ENCODE peak calls at places on chromosomes 4 and X, in four cellular contexts. J is GM23248; W is effector memory CD4-positive, alpha-beta T cell; L is colonic mucosa. C is an unnamed sample.

GRCh38 chr4:62320612-62321011 is 1120.5 kb downstream of the ADGRL3 start:
- DNase-seq in J (no peak), W (no peak), L (no peak), C (no peak)

GRCh38 chr4:163941221-163941865 is 446.9 kb downstream of the TMA16 start:
- DNase-seq in J (no peak), W (no peak), L (no peak), C (no peak)

GRCh38 chr4:109005523-109005922 is 242.7 kb upstream of the ETNPPL start:
- DNase-seq in J (peak; percentile 62), W (no peak), L (no peak), C (no peak)

GRCh38 chr4:87679449-87680169 is 29.5 kb downstream of the DMP1 start:
- DNase-seq in J (peak; percentile 68), W (no peak), L (no peak), C (peak; percentile 65)

GRCh38 chrX:21907250-21907649 is 33.3 kb upstream of the SMS start:
- DNase-seq in J (no peak), W (no peak), L (no peak), C (peak; percentile 36)

GRCh38 chr4:176789955-176790354 is 2.8 kb downstream of the VEGFC start:
- DNase-seq in J (peak; percentile 88), W (no peak), L (no peak), C (peak; percentile 64)

GRCh38 chr4:107035711-107036601 is at the start of gene DKK2:
- DNase-seq in J (peak; percentile 76), W (no peak), L (no peak), C (peak; percentile 20)

GRCh38 chr4:177008071-177008835 is 215.5 kb upstream of the VEGFC start:
- DNase-seq in J (peak; percentile 87), W (no peak), L (no peak), C (no peak)

GRCh38 chrX:108020631-108021030 is 24.2 kb upstream of the VSIG1 start:
- DNase-seq in J (peak; percentile 13), W (no peak), L (no peak), C (peak; percentile 24)

GRCh38 chr4:156795727-156796126 is 175.9 kb downstream of the PDGFC start:
- DNase-seq in J (no peak), W (no peak), L (no peak), C (no peak)
- H3K4me1 ChIP-seq in J (peaks cover 39% of the 10 kb centered on the region), W (no peaks in the 10 kb centered on the region), L (no peaks in the 10 kb centered on the region), C (peaks cover 19% of the 10 kb centered on the region)

DNA sequence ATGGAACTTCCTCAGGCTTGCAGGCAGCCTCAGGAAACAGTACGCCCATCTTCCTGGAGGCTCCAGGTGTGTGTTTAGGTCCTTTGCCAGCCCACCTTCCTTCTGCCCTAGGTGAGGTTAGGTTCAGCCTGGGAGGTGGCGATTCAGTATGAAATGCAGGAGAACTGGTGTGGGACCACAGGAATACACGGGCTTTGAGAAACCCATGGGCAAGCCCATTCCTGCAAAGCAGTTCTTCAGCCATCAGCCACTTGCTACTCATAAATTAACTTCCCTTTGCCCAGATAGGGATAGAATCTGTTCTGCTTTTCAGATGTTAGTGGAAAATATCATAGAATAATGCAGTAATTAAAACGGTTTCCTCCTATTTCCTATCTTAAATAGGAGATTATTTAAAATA is 32.2 kb downstream of the TBC1D14 start:
- DNase-seq in J (no peak), W (no peak), L (no peak), C (no peak)
- H3K4me3 ChIP-seq in J (peak overlapping the region; percentile 25), W (peak overlapping the region; percentile 23), L (no peak overlapping the region), C (no peak overlapping the region)

DNA sequence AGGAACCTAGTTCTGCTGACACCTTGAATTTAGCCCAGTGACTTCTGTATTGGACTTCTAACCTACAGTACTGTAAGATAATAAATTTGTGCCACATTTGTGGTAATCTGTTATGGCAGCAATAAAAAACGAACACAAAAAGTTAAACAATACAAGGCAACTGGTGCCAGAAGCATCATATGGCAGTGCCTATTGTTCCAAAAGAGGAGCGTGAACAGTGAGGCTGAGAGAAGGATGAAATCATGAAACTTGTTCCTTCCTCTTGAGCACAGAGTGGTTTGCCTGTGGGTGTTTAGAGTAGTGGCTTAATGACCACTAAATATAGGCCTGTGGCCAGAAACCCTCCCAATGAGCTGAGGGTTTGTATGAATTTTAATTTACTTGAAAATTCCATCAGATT is 69.7 kb upstream of the PGRMC2 start:
- DNase-seq in J (peak; percentile 32), W (no peak), L (no peak), C (no peak)
- H3K4me1 ChIP-seq in J (peaks cover 62% of the 10 kb centered on the region), W (no peaks in the 10 kb centered on the region), L (peaks cover 4% of the 10 kb centered on the region), C (peaks cover 22% of the 10 kb centered on the region)

GRCh38 chrX:41265615-41266014 is 68.3 kb upstream of the DDX3X start:
- DNase-seq in J (peak; percentile 89), W (peak; percentile 9), L (no peak), C (no peak)
- H3K4me3 ChIP-seq in J (peak overlapping the region; percentile 69), W (no peak overlapping the region), L (no peak overlapping the region), C (no peak overlapping the region)

DNA sequence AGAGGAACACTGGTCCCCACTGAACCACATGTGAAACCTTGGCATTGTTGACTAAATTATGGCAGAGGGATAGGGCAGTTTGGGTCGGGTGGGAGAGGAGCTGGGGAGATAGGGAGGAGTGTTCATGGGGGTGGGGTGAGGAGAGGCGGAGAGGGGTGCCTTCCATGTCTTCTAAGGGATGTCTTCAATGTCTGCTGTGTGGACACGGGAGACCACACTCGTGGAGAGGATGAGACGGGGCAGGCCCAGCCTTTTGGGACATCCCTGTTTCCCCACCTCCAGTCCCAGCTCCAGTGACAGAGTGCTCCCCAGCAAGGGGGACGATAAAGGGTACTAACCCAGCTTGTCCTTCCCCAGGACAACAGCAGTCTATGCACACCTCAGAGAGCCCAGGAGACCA is 146.4 kb upstream of the MAMLD1 start:
- DNase-seq in J (no peak), W (no peak), L (no peak), C (no peak)
- H3K4me1 ChIP-seq in J (peaks cover 9% of the 10 kb centered on the region), W (no peaks in the 10 kb centered on the region), L (no peaks in the 10 kb centered on the region), C (peaks cover 8% of the 10 kb centered on the region)

DNA sequence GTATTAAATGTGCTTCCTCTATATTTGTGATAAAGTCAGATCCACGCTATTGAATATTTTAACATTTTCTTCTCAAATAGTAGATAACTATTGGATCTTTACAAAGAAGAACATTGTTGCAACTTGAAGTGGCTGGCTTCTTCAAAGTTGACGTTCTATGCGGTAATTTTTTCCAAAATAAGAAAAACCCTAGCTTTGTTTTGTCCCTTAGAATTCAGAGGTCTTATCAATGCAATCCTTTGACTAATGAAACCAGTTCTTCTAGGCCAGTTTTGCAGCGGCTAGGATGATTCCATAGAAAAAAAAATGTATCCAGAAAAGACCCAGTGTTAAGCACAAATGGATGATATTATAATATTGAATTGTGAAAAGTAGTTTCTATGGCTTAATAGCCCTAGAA is 89.6 kb downstream of the ANTXR2 start:
- DNase-seq in J (no peak), W (no peak), L (no peak), C (no peak)
- H3K4me3 ChIP-seq in J (no peak overlapping the region), W (no peak overlapping the region), L (no peak overlapping the region), C (no peak overlapping the region)

GRCh38 chr4:27007507-27007906 is 146.9 kb downstream of the STIM2 start:
- DNase-seq in J (peak; percentile 75), W (no peak), L (no peak), C (no peak)
- H3K4me1 ChIP-seq in J (peaks cover 74% of the 10 kb centered on the region), W (peaks cover 3% of the 10 kb centered on the region), L (no peaks in the 10 kb centered on the region), C (peaks cover 14% of the 10 kb centered on the region)

GRCh38 chr4:184282251-184282713 is 64.6 kb upstream of the ENPP6 start:
- DNase-seq in J (peak; percentile 33), W (no peak), L (peak; percentile 75), C (no peak)

GRCh38 chr4:184284336-184284690 is 66.6 kb upstream of the ENPP6 start:
- DNase-seq in J (no peak), W (no peak), L (no peak), C (no peak)

GRCh38 chr4:184281231-184282139 is 63.8 kb upstream of the ENPP6 start:
- DNase-seq in J (no peak), W (no peak), L (no peak), C (no peak)

GRCh38 chr4:184283659-184284335 is 66.1 kb upstream of the ENPP6 start:
- DNase-seq in J (no peak), W (no peak), L (peak; percentile 86), C (no peak)

DNA sequence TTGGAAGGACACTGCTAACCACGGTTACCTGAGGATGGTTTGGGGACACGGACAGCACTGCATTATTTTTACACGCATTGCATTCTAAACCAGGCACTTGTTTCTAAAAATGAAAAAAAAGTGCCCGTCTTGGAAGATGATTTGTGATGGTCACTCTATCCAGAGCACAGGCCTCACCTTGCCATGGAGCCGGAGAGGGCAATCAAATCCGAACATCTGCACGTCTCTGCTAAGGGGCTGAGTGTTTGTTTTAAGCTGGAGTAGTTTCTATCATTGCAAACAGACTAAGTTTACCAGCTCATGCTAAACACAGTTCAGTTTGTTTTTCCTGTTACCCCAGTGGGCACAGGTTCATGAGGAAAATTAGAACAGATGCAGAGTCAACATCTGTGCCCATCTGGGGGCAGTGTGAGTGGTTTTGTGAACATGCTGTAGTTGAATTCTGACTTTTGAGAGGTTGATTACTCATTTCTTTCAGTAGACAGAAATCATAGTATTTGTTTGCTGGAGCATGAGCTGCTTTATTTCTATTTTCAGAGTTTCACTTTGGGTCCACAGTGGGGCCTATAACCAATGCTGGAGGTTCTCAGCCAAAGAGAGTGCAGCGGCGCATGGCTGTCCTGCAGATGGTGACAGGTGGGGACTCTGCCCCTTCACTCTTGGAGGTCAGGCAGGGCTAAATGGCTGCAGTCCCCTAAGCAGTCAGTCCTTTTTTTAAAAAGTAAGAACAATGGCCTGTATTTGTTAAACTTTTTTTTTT is 65.4 kb upstream of the ENPP6 start:
- DNase-seq in J (no peak), W (no peak), L (peak; percentile 18), C (no peak)
- H3K4me3 ChIP-seq in J (no peak overlapping the region), W (no peak overlapping the region), L (no peak overlapping the region), C (no peak overlapping the region)

DNA sequence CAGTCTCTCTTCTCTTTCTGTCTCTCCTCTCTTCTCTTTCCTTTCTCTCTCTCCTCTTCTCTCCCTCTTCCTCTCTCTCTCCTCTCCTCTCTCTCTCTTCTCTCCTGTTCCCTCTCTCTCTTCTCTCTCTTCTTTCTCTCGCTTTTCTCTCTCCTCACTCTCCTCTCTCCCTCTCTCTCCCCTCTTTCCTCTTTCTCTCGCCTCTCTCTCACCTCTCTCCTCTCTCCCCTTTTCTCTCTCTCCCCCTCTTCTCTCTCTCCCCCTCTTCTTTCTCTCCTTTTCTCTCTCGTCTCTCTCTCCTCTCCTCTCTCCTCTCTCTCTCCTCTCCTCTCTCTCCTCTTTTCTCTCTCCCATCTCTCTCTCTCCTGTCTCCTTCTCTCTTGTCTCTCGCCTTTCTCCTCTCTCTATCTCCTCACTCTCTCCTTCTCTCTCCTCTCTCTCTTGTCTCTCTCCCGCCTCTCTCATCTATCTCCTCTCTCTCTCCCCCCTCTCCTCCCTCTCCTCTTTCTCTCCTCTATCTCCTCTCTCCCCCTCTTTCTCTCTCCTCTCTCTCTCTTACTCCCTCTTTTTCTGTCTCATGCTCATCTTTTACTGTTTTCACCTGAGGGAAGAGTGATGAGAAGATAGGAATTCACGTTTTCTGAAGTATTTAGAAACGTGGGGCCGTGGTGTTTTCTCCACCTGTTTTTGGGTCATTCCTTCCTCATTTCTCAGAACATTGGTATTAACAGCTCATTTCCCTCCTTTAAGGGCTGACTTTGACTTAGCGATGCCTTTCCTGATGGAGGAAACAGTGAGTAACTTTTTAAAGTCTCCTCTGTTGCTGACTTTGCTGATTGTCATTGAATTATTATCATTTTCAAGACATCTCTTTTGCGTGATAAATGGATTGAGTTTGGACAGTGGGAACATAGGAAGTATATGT is 80.6 kb upstream of the CD99 start:
- DNase-seq in J (peak; percentile 63), W (no peak), L (no peak), C (no peak)
- H3K4me1 ChIP-seq in J (peaks cover 16% of the 10 kb centered on the region), W (peaks cover 16% of the 10 kb centered on the region), L (peaks cover 3% of the 10 kb centered on the region), C (peaks cover 14% of the 10 kb centered on the region)

DNA sequence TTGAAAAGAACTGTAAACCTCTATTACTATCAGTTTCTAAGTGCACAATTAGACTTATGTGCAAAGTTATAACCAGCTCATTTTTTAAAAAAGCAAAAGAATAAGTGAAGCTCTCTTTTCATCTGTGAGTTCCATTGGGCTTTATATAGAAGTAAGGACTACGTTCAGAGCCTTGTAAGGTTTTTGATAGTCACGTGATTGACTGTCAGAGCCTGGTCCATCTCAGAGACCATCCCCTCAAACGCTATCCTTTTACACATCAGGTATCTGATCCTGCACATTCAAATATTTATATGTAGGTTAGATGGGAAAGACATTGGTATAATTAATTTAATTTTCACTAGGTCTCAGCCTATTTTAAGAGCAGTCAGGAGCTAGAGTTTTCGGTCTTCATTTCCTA is 279.3 kb downstream of the INPP4B start:
- DNase-seq in J (no peak), W (no peak), L (no peak), C (no peak)
- H3K4me3 ChIP-seq in J (no peak overlapping the region), W (peak overlapping the region; percentile 54), L (no peak overlapping the region), C (no peak overlapping the region)